ENCODE peak calls at places on chromosomes 3 and 15, in five cellular contexts. One of them, this sample, is unnamed.
A peak's percentile ranks its signal among the peaks of the same experiment; 100 is the strongest.

GRCh38 chr15:23069496-23070166 is 30.3 kb upstream of the TUBGCP5 start:
- DNase-seq in mesothelial cell of epicardium: no peak
- DNase-seq in stomach: no peak
- DNase-seq in IMR-90: no peak
- DNase-seq in CD8-positive, alpha-beta T cell: no peak
- DNase-seq in this sample: no peak

GRCh38 chr3:146470424-146470990 is 1.1 kb upstream of the PLSCR2 start:
- DNase-seq in mesothelial cell of epicardium: no peak
- DNase-seq in stomach: no peak
- DNase-seq in IMR-90: no peak
- DNase-seq in CD8-positive, alpha-beta T cell: no peak
- DNase-seq in this sample: no peak

GRCh38 chr3:60755094-60755493 is 496.2 kb downstream of the FHIT start:
- DNase-seq in mesothelial cell of epicardium: no peak
- DNase-seq in stomach: no peak
- DNase-seq in IMR-90: no peak
- DNase-seq in CD8-positive, alpha-beta T cell: no peak
- DNase-seq in this sample: peak; percentile 4

GRCh38 chr3:47288966-47289910 is 6.5 kb downstream of the KLHL18 start:
- DNase-seq in mesothelial cell of epicardium: no peak
- DNase-seq in stomach: no peak
- DNase-seq in IMR-90: no peak
- DNase-seq in CD8-positive, alpha-beta T cell: no peak
- DNase-seq in this sample: no peak

GRCh38 chr15:55774113-55774970 is 31.4 kb upstream of the PRTG start:
- DNase-seq in mesothelial cell of epicardium: peak; percentile 57
- DNase-seq in stomach: peak; percentile 29
- DNase-seq in IMR-90: peak; percentile 10
- DNase-seq in CD8-positive, alpha-beta T cell: peak; percentile 50
- DNase-seq in this sample: peak; percentile 71

GRCh38 chr3:50516048-50516871 is 12.8 kb upstream of the CACNA2D2 start:
- DNase-seq in mesothelial cell of epicardium: peak; percentile 84
- DNase-seq in stomach: peak; percentile 26
- DNase-seq in IMR-90: no peak
- DNase-seq in CD8-positive, alpha-beta T cell: no peak
- DNase-seq in this sample: peak; percentile 49

GRCh38 chr3:146274833-146275232 is 23.9 kb upstream of the PLSCR4 start:
- DNase-seq in mesothelial cell of epicardium: no peak
- DNase-seq in stomach: no peak
- DNase-seq in IMR-90: peak; percentile 98
- DNase-seq in CD8-positive, alpha-beta T cell: no peak
- DNase-seq in this sample: no peak

GRCh38 chr15:38144921-38145320 is 107.7 kb upstream of the SPRED1 start:
- DNase-seq in mesothelial cell of epicardium: no peak
- DNase-seq in stomach: no peak
- DNase-seq in IMR-90: peak; percentile 30
- DNase-seq in CD8-positive, alpha-beta T cell: no peak
- DNase-seq in this sample: no peak

GRCh38 chr15:61106044-61106834 is 122.9 kb downstream of the RORA start:
- DNase-seq in mesothelial cell of epicardium: no peak
- DNase-seq in stomach: no peak
- DNase-seq in IMR-90: no peak
- DNase-seq in CD8-positive, alpha-beta T cell: no peak
- DNase-seq in this sample: no peak

GRCh38 chr15:98541519-98541918 is 106.8 kb upstream of the IGF1R start:
- DNase-seq in mesothelial cell of epicardium: no peak
- DNase-seq in stomach: no peak
- DNase-seq in IMR-90: peak; percentile 25
- DNase-seq in CD8-positive, alpha-beta T cell: no peak
- DNase-seq in this sample: no peak

GRCh38 chr3:164897335-164897734 is 181.0 kb downstream of the SI start:
- DNase-seq in mesothelial cell of epicardium: no peak
- DNase-seq in stomach: no peak
- DNase-seq in IMR-90: no peak
- DNase-seq in CD8-positive, alpha-beta T cell: no peak
- DNase-seq in this sample: no peak

GRCh38 chr15:64693134-64693533 is 82.3 kb downstream of the RBPMS2 start:
- DNase-seq in mesothelial cell of epicardium: no peak
- DNase-seq in stomach: peak; percentile 48
- DNase-seq in IMR-90: peak; percentile 95
- DNase-seq in CD8-positive, alpha-beta T cell: no peak
- DNase-seq in this sample: no peak

GRCh38 chr3:172102123-172102882 is 62.9 kb downstream of the FNDC3B start:
- DNase-seq in mesothelial cell of epicardium: no peak
- DNase-seq in stomach: no peak
- DNase-seq in IMR-90: no peak
- DNase-seq in CD8-positive, alpha-beta T cell: peak; percentile 66
- DNase-seq in this sample: no peak

GRCh38 chr3:190116551-190117067 is 4.1 kb downstream of the P3H2 start:
- DNase-seq in mesothelial cell of epicardium: no peak
- DNase-seq in stomach: no peak
- DNase-seq in IMR-90: peak; percentile 54
- DNase-seq in CD8-positive, alpha-beta T cell: no peak
- DNase-seq in this sample: no peak

GRCh38 chr3:138898301-138898700 is 48.6 kb downstream of the FOXL2 start:
- DNase-seq in mesothelial cell of epicardium: no peak
- DNase-seq in stomach: no peak
- DNase-seq in IMR-90: peak; percentile 57
- DNase-seq in CD8-positive, alpha-beta T cell: no peak
- DNase-seq in this sample: no peak

GRCh38 chr15:80923668-80924067 is 66.0 kb downstream of the MESD start:
- DNase-seq in mesothelial cell of epicardium: no peak
- DNase-seq in stomach: no peak
- DNase-seq in IMR-90: peak; percentile 57
- DNase-seq in CD8-positive, alpha-beta T cell: no peak
- DNase-seq in this sample: no peak

GRCh38 chr15:38514601-38515000 is 50.0 kb downstream of the RASGRP1 start:
- DNase-seq in mesothelial cell of epicardium: no peak
- DNase-seq in stomach: no peak
- DNase-seq in IMR-90: no peak
- DNase-seq in CD8-positive, alpha-beta T cell: no peak
- DNase-seq in this sample: no peak

GRCh38 chr15:49155834-49156627 is 632 bp upstream of the COPS2 start:
- DNase-seq in mesothelial cell of epicardium: peak; percentile 43
- DNase-seq in stomach: no peak
- DNase-seq in IMR-90: peak; percentile 25
- DNase-seq in CD8-positive, alpha-beta T cell: no peak
- DNase-seq in this sample: no peak

GRCh38 chr3:51500632-51501131 is 867 bp upstream of the DCAF1 start:
- DNase-seq in mesothelial cell of epicardium: no peak
- DNase-seq in stomach: no peak
- DNase-seq in IMR-90: no peak
- DNase-seq in CD8-positive, alpha-beta T cell: no peak
- DNase-seq in this sample: no peak

GRCh38 chr3:54547051-54547450 is 380.8 kb downstream of the LRTM1 start:
- DNase-seq in mesothelial cell of epicardium: no peak
- DNase-seq in stomach: no peak
- DNase-seq in IMR-90: no peak
- DNase-seq in CD8-positive, alpha-beta T cell: no peak
- DNase-seq in this sample: no peak

GRCh38 chr3:124600765-124601164 is 129.5 kb upstream of the UMPS start:
- DNase-seq in mesothelial cell of epicardium: no peak
- DNase-seq in stomach: no peak
- DNase-seq in IMR-90: no peak
- DNase-seq in CD8-positive, alpha-beta T cell: no peak
- DNase-seq in this sample: no peak

GRCh38 chr15:75350601-75351331 is 3.9 kb downstream of the NEIL1 start:
- DNase-seq in mesothelial cell of epicardium: no peak
- DNase-seq in stomach: no peak
- DNase-seq in IMR-90: no peak
- DNase-seq in CD8-positive, alpha-beta T cell: no peak
- DNase-seq in this sample: no peak

GRCh38 chr15:69305933-69306568 is 7.3 kb downstream of the PAQR5 start:
- DNase-seq in mesothelial cell of epicardium: no peak
- DNase-seq in stomach: no peak
- DNase-seq in IMR-90: no peak
- DNase-seq in CD8-positive, alpha-beta T cell: no peak
- DNase-seq in this sample: no peak

GRCh38 chr3:160450846-160451245 is 1.3 kb upstream of the TRIM59 start:
- DNase-seq in mesothelial cell of epicardium: no peak
- DNase-seq in stomach: no peak
- DNase-seq in IMR-90: peak; percentile 93
- DNase-seq in CD8-positive, alpha-beta T cell: no peak
- DNase-seq in this sample: no peak

GRCh38 chr3:160449660-160450598 is at the start of gene TRIM59:
- DNase-seq in mesothelial cell of epicardium: peak; percentile 96
- DNase-seq in stomach: peak; percentile 94
- DNase-seq in IMR-90: peak; percentile 97
- DNase-seq in CD8-positive, alpha-beta T cell: peak; percentile 95
- DNase-seq in this sample: peak; percentile 92

GRCh38 chr3:160447544-160447943 is 2.0 kb downstream of the TRIM59 start:
- DNase-seq in mesothelial cell of epicardium: no peak
- DNase-seq in stomach: no peak
- DNase-seq in IMR-90: peak; percentile 52
- DNase-seq in CD8-positive, alpha-beta T cell: no peak
- DNase-seq in this sample: no peak

GRCh38 chr3:160446522-160447056 is 3.0 kb downstream of the TRIM59 start:
- DNase-seq in mesothelial cell of epicardium: no peak
- DNase-seq in stomach: no peak
- DNase-seq in IMR-90: no peak
- DNase-seq in CD8-positive, alpha-beta T cell: no peak
- DNase-seq in this sample: no peak

DNA sequence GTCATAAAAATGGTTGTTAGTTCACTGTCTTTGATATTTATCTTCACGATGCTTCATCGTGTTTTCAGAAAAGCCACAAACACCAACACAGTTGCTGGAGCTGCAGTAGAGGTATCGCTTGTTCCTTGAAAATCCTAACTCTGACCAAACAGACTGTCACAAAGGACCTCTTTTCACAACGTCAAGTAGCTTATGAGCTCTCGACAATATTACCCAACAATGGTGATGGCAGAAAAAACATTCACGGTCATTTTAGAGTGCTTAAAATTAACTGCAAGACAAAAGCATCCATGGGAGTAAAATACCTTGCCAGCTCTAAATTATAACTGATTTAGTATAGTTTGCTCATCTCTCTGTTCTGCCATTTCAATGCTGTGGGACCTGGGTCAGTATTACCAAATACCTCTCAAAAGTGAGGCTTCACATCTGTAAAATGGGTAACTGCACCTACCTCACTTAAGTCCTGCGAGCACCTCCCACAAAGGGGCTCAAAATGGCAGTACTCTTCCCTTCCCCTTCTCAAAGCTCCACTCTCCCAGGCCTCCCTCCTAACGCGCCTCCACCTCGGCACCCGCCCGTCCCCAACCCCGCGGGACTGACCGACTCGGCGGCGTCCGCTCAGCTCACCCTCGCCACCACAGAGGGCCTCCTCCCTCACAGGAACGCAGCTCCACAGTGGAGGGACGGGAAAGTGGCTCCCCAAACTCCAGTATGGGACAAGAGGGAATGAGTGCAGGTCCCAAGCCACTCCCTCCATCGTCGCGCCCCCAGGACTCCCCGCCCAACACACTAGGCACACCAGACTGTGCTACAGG is 534 bp downstream of the TRIM59 start:
- DNase-seq in mesothelial cell of epicardium: peak; percentile 69
- DNase-seq in stomach: no peak
- DNase-seq in IMR-90: peak; percentile 55
- DNase-seq in CD8-positive, alpha-beta T cell: no peak
- DNase-seq in this sample: no peak
- TF ChIP-seq CTCF in mesothelial cell of epicardium: no peak
- TF ChIP-seq CTCF in stomach: no peak
- TF ChIP-seq CTCF in IMR-90: no peak
- TF ChIP-seq CTCF in CD8-positive, alpha-beta T cell: no peak
- TF ChIP-seq CTCF in this sample: no peak

DNA sequence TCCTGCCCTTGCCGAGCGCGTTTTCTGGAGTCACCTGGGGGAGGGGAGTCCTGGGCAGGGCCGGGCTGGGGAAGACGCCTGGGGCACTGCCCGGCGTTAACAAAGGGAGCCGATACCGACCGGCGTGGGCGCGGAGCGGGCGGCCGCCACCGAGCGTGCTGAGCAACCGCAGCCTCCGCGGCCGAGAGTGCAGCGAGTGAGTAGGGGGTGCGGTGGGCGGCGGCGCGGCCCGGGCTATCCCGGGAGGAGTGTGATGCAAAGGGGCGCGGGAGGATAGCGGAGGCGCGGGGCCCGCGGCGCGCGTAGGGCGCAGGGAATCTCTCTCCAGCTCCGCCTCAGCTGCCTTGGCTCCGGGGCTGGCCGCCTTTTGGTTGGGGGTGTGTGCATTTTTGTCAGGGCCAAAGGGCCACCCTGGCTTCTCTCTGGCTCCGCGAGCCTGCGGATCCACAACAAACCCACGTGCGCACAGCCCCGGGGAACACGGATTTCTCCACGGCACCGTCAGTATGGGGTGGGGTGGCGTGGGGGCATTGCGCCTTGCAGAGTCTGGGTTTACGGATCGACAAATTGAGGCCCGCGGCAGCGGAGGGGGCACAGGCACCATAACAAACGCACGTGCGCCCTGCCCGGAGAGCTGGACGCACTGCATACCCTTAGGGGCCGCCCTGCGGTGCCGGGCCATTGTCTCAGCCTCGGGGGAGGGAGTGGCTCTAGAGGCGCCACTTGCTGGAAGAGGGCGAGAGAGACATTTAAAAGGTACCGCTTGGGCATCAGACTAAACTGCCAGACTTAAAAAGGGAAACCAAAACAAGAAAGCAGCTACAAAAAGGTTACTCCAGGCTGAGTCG is 537 bp downstream of the ST6GAL1 start:
- DNase-seq in mesothelial cell of epicardium: peak; percentile 70
- DNase-seq in stomach: peak; percentile 67
- DNase-seq in IMR-90: peak; percentile 34
- DNase-seq in CD8-positive, alpha-beta T cell: peak; percentile 84
- DNase-seq in this sample: peak; percentile 57
- TF ChIP-seq CTCF in mesothelial cell of epicardium: no peak
- TF ChIP-seq CTCF in stomach: no peak
- TF ChIP-seq CTCF in IMR-90: no peak
- TF ChIP-seq CTCF in CD8-positive, alpha-beta T cell: no peak
- TF ChIP-seq CTCF in this sample: peak; percentile 17

GRCh38 chr15:67383903-67384302 is 129.3 kb downstream of the IQCH start:
- DNase-seq in mesothelial cell of epicardium: no peak
- DNase-seq in stomach: no peak
- DNase-seq in IMR-90: peak; percentile 19
- DNase-seq in CD8-positive, alpha-beta T cell: no peak
- DNase-seq in this sample: no peak
- TF ChIP-seq CTCF in mesothelial cell of epicardium: no peak
- TF ChIP-seq CTCF in stomach: no peak
- TF ChIP-seq CTCF in IMR-90: peak; percentile 42
- TF ChIP-seq CTCF in CD8-positive, alpha-beta T cell: no peak
- TF ChIP-seq CTCF in this sample: peak; percentile 42

DNA sequence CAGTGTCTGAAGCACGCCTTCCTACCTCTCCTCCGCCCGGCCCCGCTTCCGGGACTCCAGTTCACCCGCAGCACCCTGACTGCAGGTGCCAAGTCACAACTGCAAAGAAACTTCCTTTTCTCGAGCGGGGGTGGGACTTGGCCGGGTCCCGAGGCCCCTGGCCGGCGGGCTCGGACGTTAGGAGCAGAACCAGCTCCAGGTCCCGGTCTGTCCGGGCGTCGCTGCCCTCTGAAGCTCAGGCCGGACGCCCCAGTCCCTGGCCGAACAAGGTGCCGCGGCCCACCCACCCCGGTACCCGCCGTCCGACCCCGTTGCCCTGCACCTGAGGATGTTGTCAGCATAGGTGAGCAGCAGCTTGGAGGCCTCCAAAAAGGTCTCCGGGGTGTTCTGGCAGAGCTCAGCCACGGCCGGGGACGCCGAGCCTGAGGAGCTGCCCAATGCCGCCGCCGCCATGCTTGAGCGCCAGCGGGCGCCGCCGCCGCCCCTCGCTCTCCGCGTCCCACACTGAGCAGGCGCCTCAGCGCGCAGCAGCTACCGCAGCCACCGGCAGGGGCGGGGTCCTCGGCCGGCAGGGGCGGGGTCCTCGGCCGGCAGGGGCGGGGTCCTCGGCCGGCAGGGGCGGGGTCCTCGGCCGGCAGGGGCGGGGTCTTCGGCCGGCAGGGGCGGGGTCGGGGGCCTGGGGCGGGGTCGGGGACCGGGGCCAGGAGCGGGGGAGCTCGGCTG is at the start of gene NGLY1:
- DNase-seq in mesothelial cell of epicardium: peak; percentile 84
- DNase-seq in stomach: peak; percentile 89
- DNase-seq in IMR-90: peak; percentile 75
- DNase-seq in CD8-positive, alpha-beta T cell: peak; percentile 91
- DNase-seq in this sample: peak; percentile 73
- TF ChIP-seq CTCF in mesothelial cell of epicardium: peak; percentile 23
- TF ChIP-seq CTCF in stomach: no peak
- TF ChIP-seq CTCF in IMR-90: no peak
- TF ChIP-seq CTCF in CD8-positive, alpha-beta T cell: no peak
- TF ChIP-seq CTCF in this sample: peak; percentile 40